ENCODE peak calls at places on chromosomes 4 and X, in eight cellular contexts. B is esophagus squamous epithelium, X is ovary, A is body of pancreas, J is A549, H is heart left ventricle, Z is lower leg skin, Q is sigmoid colon. F is an unnamed sample.

GRCh38 chrX:50430917-50431316 is 39.7 kb downstream of the DGKK start:
- DNase-seq in X (no peak), J (no peak), A (no peak), Z (no peak), H (no peak), B (no peak), Q (no peak), F (no peak)

GRCh38 chr4:96175871-96176270 is 336.0 kb downstream of the PDHA2 start:
- DNase-seq in X (no peak), Q (no peak), A (no peak), B (no peak), H (no peak), J (no peak), Z (no peak), F (no peak)

GRCh38 chr4:2299794-2300193 is 37.9 kb upstream of the MXD4 start:
- DNase-seq in H (no peak), J (no peak), B (no peak), Z (no peak), X (no peak), Q (no peak), A (no peak), F (no peak)

GRCh38 chr4:183905593-183906485 is 732 bp downstream of the STOX2 start:
- DNase-seq in B (no peak), X (peak; percentile 57), Z (no peak), J (peak; percentile 18), A (peak; percentile 50), H (peak; percentile 72), Q (no peak), F (peak; percentile 32)

GRCh38 chr4:173415885-173416658 is 17.2 kb upstream of the SCRG1 start:
- DNase-seq in Q (peak; percentile 76), Z (peak; percentile 86), X (no peak), B (peak; percentile 5), H (peak; percentile 78), J (no peak), A (no peak), F (no peak)

GRCh38 chr4:2364654-2365053 is 53.8 kb downstream of the ZFYVE28 start:
- DNase-seq in A (peak; percentile 37), H (no peak), J (no peak), B (no peak), Z (no peak), Q (peak; percentile 73), X (peak; percentile 73), F (no peak)

GRCh38 chrX:119187298-119187697 is 48.8 kb upstream of the PGRMC1 start:
- DNase-seq in A (no peak), B (no peak), J (no peak), Z (no peak), H (no peak), Q (no peak), X (no peak), F (no peak)

GRCh38 chr4:47954245-47954644 is 39.9 kb upstream of the NFXL1 start:
- DNase-seq in J (no peak), B (no peak), Z (no peak), H (no peak), X (no peak), A (no peak), Q (no peak), F (no peak)

GRCh38 chrX:136954930-136955329 is 74.4 kb upstream of the RBMX start:
- DNase-seq in X (no peak), J (no peak), Z (no peak), Q (no peak), H (no peak), A (no peak), B (no peak), F (no peak)

GRCh38 chr4:74656596-74656995 is 137.7 kb downstream of the BTC start:
- DNase-seq in Z (no peak), X (no peak), Q (no peak), B (no peak), H (no peak), A (no peak), J (no peak), F (no peak)

GRCh38 chr4:88080626-88081025 is 73.2 kb downstream of the PKD2 start:
- DNase-seq in X (no peak), H (no peak), Q (no peak), J (no peak), B (no peak), Z (no peak), A (no peak), F (no peak)

GRCh38 chr4:37648084-37648817 is 37.9 kb downstream of the RELL1 start:
- DNase-seq in J (peak; percentile 58), X (peak; percentile 58), A (peak; percentile 86), Z (no peak), B (no peak), H (no peak), Q (peak; percentile 71), F (no peak)

GRCh38 chrX:52262195-52262546 is 77.5 kb downstream of the MAGED4 start:
- DNase-seq in H (no peak), A (no peak), Q (no peak), B (no peak), X (no peak), J (no peak), Z (no peak), F (no peak)
- TF ChIP-seq POLR2A in H (no peak), A (no peak), Q (no peak), B (no peak), X (no peak), J (no peak), Z (no peak), F (no peak)

GRCh38 chr4:159105063-159105414 is 2.2 kb downstream of the RAPGEF2 start:
- DNase-seq in X (no peak), Z (no peak), A (no peak), Q (no peak), J (no peak), B (no peak), H (no peak), F (no peak)

GRCh38 chr4:159105761-159106243 is 2.9 kb downstream of the RAPGEF2 start:
- DNase-seq in A (no peak), B (no peak), H (no peak), Z (no peak), X (no peak), Q (no peak), J (no peak), F (no peak)

GRCh38 chr4:159102623-159103405 is at the start of gene RAPGEF2:
- DNase-seq in J (peak; percentile 75), X (peak; percentile 92), A (peak; percentile 94), Q (peak; percentile 96), B (peak; percentile 53), Z (peak; percentile 98), H (peak; percentile 95), F (peak; percentile 89)

GRCh38 chr4:159101983-159102622 is 776 bp upstream of the RAPGEF2 start:
- DNase-seq in A (no peak), Z (no peak), Q (no peak), B (no peak), J (no peak), X (peak; percentile 27), H (no peak), F (no peak)

DNA sequence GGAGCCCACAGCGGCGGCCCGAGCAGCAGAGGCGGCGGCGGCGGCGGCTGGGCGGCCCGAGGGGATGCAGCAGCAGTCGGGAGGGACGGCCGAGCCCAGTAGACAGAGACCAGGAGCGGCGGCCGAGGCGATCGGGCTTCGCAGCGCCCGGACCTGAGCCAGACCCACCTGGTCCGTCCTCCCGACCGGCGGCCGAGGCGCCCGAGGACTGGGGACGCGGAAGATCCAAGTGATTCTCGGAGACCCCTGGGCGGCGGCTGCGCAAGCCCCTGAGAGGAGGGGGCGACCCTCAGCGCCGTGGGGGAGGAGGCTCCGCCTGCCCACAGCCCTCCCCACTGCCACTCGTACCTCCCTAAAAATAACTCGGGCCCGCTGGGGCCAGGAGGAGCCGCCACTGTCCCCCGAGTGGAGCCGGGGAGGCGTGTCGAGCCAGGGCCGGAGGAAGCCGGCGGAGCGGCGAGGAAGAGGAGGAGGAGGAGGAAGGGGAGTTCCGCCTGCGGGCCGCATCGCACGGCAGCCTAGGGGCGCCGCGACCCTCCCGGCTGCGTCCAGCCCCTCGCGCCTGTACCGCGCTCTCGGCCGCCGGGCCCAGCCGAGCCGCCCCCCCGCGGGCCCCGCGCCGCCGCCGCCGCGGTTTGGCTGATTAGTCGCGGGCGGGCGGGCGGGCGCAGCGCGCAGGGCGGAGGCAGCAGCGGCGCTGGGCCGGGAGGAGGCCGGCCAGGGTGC is 690 bp downstream of the RAPGEF2 start:
- DNase-seq in H (peak; percentile 85), B (no peak), J (peak; percentile 21), A (peak; percentile 38), Z (peak; percentile 92), X (peak; percentile 65), Q (peak; percentile 75), F (peak; percentile 28)
- TF ChIP-seq POLR2A in H (no peak), B (no peak), J (no peak), A (no peak), Z (no peak), X (peak; percentile 23), Q (no peak), F (no peak)

GRCh38 chr4:172134536-172134935 is 321.3 kb downstream of the GALNTL6 start:
- DNase-seq in H (no peak), B (no peak), X (no peak), A (no peak), Q (no peak), J (no peak), Z (no peak), F (no peak)
- TF ChIP-seq POLR2A in H (no peak), B (no peak), X (no peak), A (no peak), Q (no peak), J (no peak), Z (no peak), F (no peak)

GRCh38 chrX:101657495-101657894 is 2.2 kb downstream of the ARMCX2 start:
- DNase-seq in Z (no peak), B (no peak), X (no peak), H (no peak), J (no peak), Q (no peak), A (no peak), F (no peak)

GRCh38 chrX:101659601-101660063 is at the start of gene ARMCX2:
- DNase-seq in X (peak; percentile 76), B (no peak), J (no peak), Q (peak; percentile 86), Z (peak; percentile 85), A (peak; percentile 61), H (peak; percentile 59), F (peak; percentile 25)

GRCh38 chrX:101656817-101657216 is 2.8 kb downstream of the ARMCX2 start:
- DNase-seq in H (peak; percentile 24), B (no peak), J (no peak), A (no peak), Q (no peak), Z (no peak), X (no peak), F (no peak)

GRCh38 chrX:101655540-101655939 is 4.1 kb downstream of the ARMCX2 start:
- DNase-seq in J (no peak), H (no peak), B (no peak), X (no peak), Q (no peak), Z (no peak), A (no peak), F (no peak)

DNA sequence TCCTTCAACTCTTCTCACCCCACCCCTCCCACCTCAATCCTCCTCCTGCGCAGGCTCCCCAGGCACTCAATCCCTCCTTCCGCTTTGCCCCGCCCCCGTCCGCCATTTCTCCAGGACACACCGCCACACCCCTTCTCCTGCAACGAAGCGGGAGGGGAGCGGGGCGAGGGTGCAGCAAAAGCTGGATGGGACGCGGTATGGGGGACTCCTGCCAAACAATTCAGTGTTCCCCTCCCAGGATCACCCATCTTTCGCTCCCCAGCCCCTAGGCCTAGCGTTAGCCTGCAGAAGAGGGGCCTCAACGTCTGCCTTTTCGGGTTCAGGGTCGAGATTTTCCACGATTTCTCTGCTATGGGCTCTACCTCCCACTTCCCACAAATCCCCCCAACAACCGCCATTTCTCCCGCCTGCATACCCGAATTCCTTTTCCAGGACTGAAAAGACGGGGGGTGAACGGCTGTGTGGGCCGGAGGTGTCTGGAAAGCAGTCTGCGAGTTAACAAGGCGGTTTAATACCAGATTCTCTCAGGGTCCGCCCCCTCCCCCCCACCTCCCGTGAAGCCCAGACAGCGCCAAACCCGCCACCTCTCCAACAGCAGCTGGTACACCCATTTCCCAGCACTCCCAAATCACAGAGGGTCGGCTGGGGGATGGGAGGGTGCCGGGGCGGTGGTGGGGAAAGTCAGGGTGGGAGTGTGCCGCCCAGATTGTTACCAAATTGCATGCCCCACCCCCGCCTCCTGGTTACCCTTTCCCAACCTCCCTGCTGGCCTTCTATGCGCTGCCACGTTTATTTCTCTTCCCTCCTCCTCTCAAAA is 781 bp downstream of the ARMCX2 start:
- DNase-seq in A (peak; percentile 70), H (peak; percentile 78), Q (peak; percentile 88), J (peak; percentile 39), X (peak; percentile 74), Z (peak; percentile 93), B (peak; percentile 1), F (peak; percentile 38)
- TF ChIP-seq POLR2A in A (peak; percentile 57), H (no peak), Q (peak; percentile 31), J (peak; percentile 16), X (peak; percentile 16), Z (no peak), B (no peak), F (no peak)

F was measured in GM12891.